ENCODE peak calls at places on chromosomes 2 and 18, in five cellular contexts. K is A549, W is T-helper 22 cell, R is HepG2, L is mucosa of descending colon. N is an unnamed sample.
A peak's percentile ranks its signal among the peaks of the same experiment; 100 is the strongest.

GRCh38 chr18:22349966-22350365 is 67.7 kb downstream of the CTAGE1 start:
- DNase-seq in W (no peak), R (no peak), K (no peak), L (no peak), N (no peak)

GRCh38 chr2:178394816-178395215 is 56.2 kb downstream of the PRKRA start:
- DNase-seq in K (no peak), R (no peak), W (no peak), L (no peak), N (no peak)

GRCh38 chr2:240392084-240392947 is 43.1 kb upstream of the GPC1 start:
- DNase-seq in L (peak; percentile 39), W (no peak), K (no peak), R (no peak), N (peak; percentile 7)

GRCh38 chr2:237471457-237472186 is 15.4 kb upstream of the MLPH start:
- DNase-seq in K (peak; percentile 83), R (peak; percentile 51), L (no peak), W (no peak), N (peak; percentile 65)

GRCh38 chr2:128289439-128289838 is 29.2 kb downstream of the HS6ST1 start:
- DNase-seq in W (no peak), K (no peak), L (peak; percentile 27), R (no peak), N (no peak)

GRCh38 chr18:63480476-63480875 is 3.7 kb downstream of the SERPINB5 start:
- DNase-seq in L (no peak), K (no peak), R (no peak), W (no peak), N (no peak)

GRCh38 chr18:31487251-31488015 is 10.5 kb upstream of the DSG2 start:
- DNase-seq in R (peak; percentile 3), W (no peak), L (no peak), K (peak; percentile 44), N (no peak)

GRCh38 chr2:38215993-38216392 is 140.0 kb upstream of the CYP1B1 start:
- DNase-seq in W (no peak), L (no peak), K (no peak), R (no peak), N (no peak)

GRCh38 chr2:219247678-219248642 is 2.7 kb downstream of the STK16 start:
- DNase-seq in W (peak; percentile 73), K (no peak), L (peak; percentile 64), R (no peak), N (no peak)

GRCh38 chr2:6880200-6880733 is 2.7 kb downstream of the RSAD2 start:
- DNase-seq in R (no peak), K (no peak), W (no peak), L (no peak), N (no peak)

GRCh38 chr2:21422050-21422449 is 298.3 kb downstream of the TDRD15 start:
- DNase-seq in K (no peak), L (no peak), W (no peak), R (peak; percentile 23), N (no peak)

GRCh38 chr2:236887519-236887918 is 198.2 kb upstream of the COPS8 start:
- DNase-seq in L (no peak), K (no peak), W (no peak), R (no peak), N (no peak)

GRCh38 chr2:149652520-149652919 is 64.9 kb upstream of the MMADHC start:
- DNase-seq in K (no peak), L (no peak), W (no peak), R (no peak), N (no peak)

GRCh38 chr2:239939736-239940483 is 85.2 kb downstream of the NDUFA10 start:
- DNase-seq in L (peak; percentile 22), K (no peak), R (no peak), W (no peak), N (no peak)

GRCh38 chr2:158729873-158730620 is 65.1 kb upstream of the DAPL1 start:
- DNase-seq in R (no peak), L (no peak), K (no peak), W (no peak), N (no peak)

GRCh38 chr2:20563833-20564232 is 87.1 kb downstream of the HS1BP3 start:
- DNase-seq in L (no peak), W (no peak), K (no peak), R (no peak), N (no peak)

GRCh38 chr2:118668431-118669424 is 178.7 kb downstream of the EN1 start:
- DNase-seq in L (no peak), W (no peak), R (peak; percentile 13), K (peak; percentile 34), N (no peak)

GRCh38 chr2:202022755-202023154 is 10.9 kb upstream of the FZD7 start:
- DNase-seq in R (no peak), K (no peak), L (no peak), W (no peak), N (no peak)

GRCh38 chr2:163493330-163494319 is 242.2 kb downstream of the FIGN start:
- DNase-seq in L (no peak), W (no peak), K (no peak), R (no peak), N (no peak)

GRCh38 chr2:172084484-172084733 is 898 bp upstream of the DLX1 start:
- DNase-seq in K (no peak), R (no peak), W (no peak), L (no peak), N (no peak)

GRCh38 chr2:88234760-88235159 is 64.6 kb downstream of the THNSL2 start:
- DNase-seq in L (no peak), W (no peak), R (no peak), K (no peak), N (no peak)

GRCh38 chr2:52117299-52117698 is 1085.4 kb upstream of the NRXN1 start:
- DNase-seq in R (no peak), W (no peak), K (no peak), L (no peak), N (no peak)

GRCh38 chr2:118222643-118223486 is 134.6 kb downstream of the INSIG2 start:
- DNase-seq in K (no peak), R (no peak), L (no peak), W (no peak), N (no peak)

GRCh38 chr18:50906843-50907242 is 27.9 kb downstream of the ME2 start:
- DNase-seq in R (no peak), K (no peak), L (no peak), W (no peak), N (no peak)

GRCh38 chr2:38245114-38245641 is 131.9 kb downstream of the ATL2 start:
- DNase-seq in R (no peak), L (no peak), W (no peak), K (no peak), N (no peak)

GRCh38 chr2:67041051-67041450 is 356.1 kb upstream of the ETAA1 start:
- DNase-seq in L (no peak), K (no peak), R (no peak), W (no peak), N (no peak)

GRCh38 chr2:184363213-184363612 is 235.1 kb upstream of the ZNF804A start:
- DNase-seq in W (no peak), K (no peak), L (no peak), R (peak; percentile 20), N (no peak)

GRCh38 chr2:240236217-240237111 is 96.0 kb upstream of the OTOS start:
- DNase-seq in K (no peak), W (no peak), R (no peak), L (peak; percentile 36), N (peak; percentile 46)

GRCh38 chr2:216632321-216632951 is 784 bp upstream of the IGFBP2 start:
- DNase-seq in W (no peak), R (no peak), K (no peak), L (no peak), N (no peak)

GRCh38 chr2:75246441-75247167 is 47.3 kb upstream of the TACR1 start:
- DNase-seq in W (no peak), K (no peak), R (no peak), L (no peak), N (no peak)

GRCh38 chr2:39870871-39871270 is 91.8 kb upstream of the THUMPD2 start:
- DNase-seq in R (no peak), K (no peak), L (no peak), W (no peak), N (no peak)

GRCh38 chr18:11987527-11987926 is 6.2 kb downstream of the IMPA2 start:
- DNase-seq in W (no peak), K (no peak), R (no peak), L (no peak), N (no peak)